ENCODE peak calls at places on chromosomes 13 and 19, in eight cellular contexts. P, X, J, A, L, C, R and Q are unnamed samples.

GRCh38 chr13:97700306-97700848 is 253.1 kb upstream of the IPO5 start:
- DNase-seq in L (no peak), R (no peak), X (no peak), A (no peak), J (no peak), P (no peak), C (no peak), Q (no peak)

GRCh38 chr19:42255766-42256750 is 1.1 kb upstream of the ERF start:
- DNase-seq in X (no peak), L (no peak), C (peak), A (peak), R (no peak), J (peak), P (no peak), Q (no peak)

GRCh38 chr13:46914341-46914740 is 17.5 kb upstream of the HTR2A start:
- DNase-seq in R (no peak), J (no peak), P (peak), L (no peak), A (no peak), C (no peak), X (no peak), Q (no peak)

GRCh38 chr13:36428083-36428482 is 4.2 kb upstream of the CCNA1 start:
- DNase-seq in L (no peak), J (no peak), A (peak), X (no peak), C (no peak), P (no peak), R (no peak), Q (no peak)

GRCh38 chr13:102089177-102089576 is 312.7 kb downstream of the FGF14 start:
- DNase-seq in L (no peak), C (no peak), A (peak), J (no peak), P (no peak), R (no peak), X (no peak), Q (no peak)

GRCh38 chr19:23070353-23070781 is 46.5 kb upstream of the ZNF730 start:
- DNase-seq in C (no peak), R (no peak), L (no peak), P (peak), X (no peak), J (peak), A (peak), Q (no peak)

GRCh38 chr13:30334663-30335386 is 27.5 kb upstream of the KATNAL1 start:
- DNase-seq in L (no peak), R (no peak), A (peak), P (no peak), J (no peak), C (no peak), X (no peak), Q (no peak)

GRCh38 chr13:29847501-29847983 is 2.9 kb downstream of the UBL3 start:
- DNase-seq in X (no peak), C (peak), L (no peak), J (no peak), P (no peak), R (no peak), A (peak), Q (peak)

GRCh38 chr13:23323946-23324709 is 109.4 kb downstream of the SACS start:
- DNase-seq in P (no peak), X (no peak), C (no peak), J (no peak), R (no peak), A (peak), L (no peak), Q (no peak)

GRCh38 chr13:99459101-99459500 is 42.2 kb upstream of the TM9SF2 start:
- DNase-seq in L (no peak), X (no peak), P (no peak), C (no peak), A (no peak), J (no peak), R (no peak), Q (no peak)

GRCh38 chr13:76792680-76793334 is 93.4 kb downstream of the KCTD12 start:
- DNase-seq in R (no peak), L (no peak), J (no peak), P (no peak), C (peak), X (no peak), A (peak), Q (peak)

GRCh38 chr19:11942008-11942842 is 17.3 kb downstream of the ZNF700 start:
- DNase-seq in P (no peak), L (no peak), X (no peak), R (no peak), J (no peak), A (no peak), C (no peak), Q (no peak)

GRCh38 chr13:34137200-34137599 is 319.3 kb downstream of the RFC3 start:
- DNase-seq in C (no peak), X (no peak), R (no peak), L (no peak), J (no peak), A (no peak), P (no peak), Q (no peak)

GRCh38 chr13:64471916-64472315 is 2758.2 kb downstream of the PCDH9 start:
- DNase-seq in J (no peak), L (no peak), X (no peak), A (peak), C (peak), R (no peak), P (no peak), Q (no peak)

GRCh38 chr19:406999-407491 is 1.9 kb downstream of the C2CD4C start:
- DNase-seq in X (no peak), J (no peak), R (no peak), C (no peak), A (no peak), L (no peak), P (no peak), Q (no peak)

GRCh38 chr19:50602089-50602422 is 33.8 kb upstream of the LRRC4B start:
- DNase-seq in P (no peak), C (no peak), J (no peak), R (no peak), A (no peak), X (no peak), L (no peak), Q (no peak)

GRCh38 chr13:108859202-108860012 is 230.0 kb downstream of the MYO16 start:
- DNase-seq in R (no peak), C (peak), J (no peak), P (peak), L (no peak), A (no peak), X (no peak), Q (no peak)

GRCh38 chr19:53537126-53537522 is 821 bp upstream of the ZNF331 start:
- DNase-seq in X (no peak), A (no peak), L (no peak), J (no peak), R (no peak), P (no peak), C (no peak), Q (no peak)

GRCh38 chr19:48967346-48968178 is 2.5 kb downstream of the FTL start:
- DNase-seq in R (no peak), J (no peak), X (no peak), P (no peak), L (no peak), C (no peak), A (peak), Q (no peak)

GRCh38 chr19:58535857-58536256 is 8.0 kb upstream of the TRIM28 start:
- DNase-seq in A (no peak), J (no peak), P (no peak), C (no peak), R (no peak), L (no peak), X (no peak), Q (no peak)

GRCh38 chr19:51719251-51719901 is 4.4 kb downstream of the HAS1 start:
- DNase-seq in A (no peak), L (no peak), P (no peak), J (no peak), X (no peak), C (no peak), R (no peak), Q (no peak)

GRCh38 chr13:81929988-81930387 is 1589.1 kb upstream of the SPRY2 start:
- DNase-seq in X (no peak), R (no peak), J (no peak), A (peak), L (no peak), C (peak), P (peak), Q (no peak)

GRCh38 chr19:38697197-38697596 is 47.1 kb downstream of the CAPN12 start:
- DNase-seq in C (no peak), J (no peak), A (peak), X (no peak), L (no peak), R (no peak), P (no peak), Q (no peak)

GRCh38 chr13:111361046-111361872 is 40.8 kb downstream of the TEX29 start:
- DNase-seq in A (no peak), C (no peak), L (no peak), R (no peak), J (no peak), P (no peak), X (no peak), Q (no peak)

GRCh38 chr13:40494513-40494912 is 171.9 kb downstream of the FOXO1 start:
- DNase-seq in A (no peak), L (no peak), J (no peak), X (no peak), C (no peak), P (no peak), R (no peak), Q (no peak)